ENCODE peak calls at places on chromosomes 6 and 20, in five cellular contexts. G is neural progenitor cell, L is cardiac fibroblast, M is A549, R is astrocyte of the spinal cord. X is an unnamed sample.

GRCh38 chr20:36149469-36149868 is 5.1 kb upstream of the EPB41L1 start:
- DNase-seq in G (no peak), R (no peak), L (no peak), M (no peak), X (no peak)

GRCh38 chr6:56259682-56260081 is 12.3 kb upstream of the COL21A1 start:
- DNase-seq in G (no peak), M (no peak), R (peak; percentile 80), L (peak; percentile 73), X (peak; percentile 72)

GRCh38 chr20:57698867-57699275 is 10.9 kb downstream of the PMEPA1 start:
- DNase-seq in M (peak; percentile 84), R (no peak), L (no peak), G (no peak), X (peak; percentile 22)

GRCh38 chr6:46501136-46502089 is 10.2 kb upstream of the RCAN2 start:
- DNase-seq in L (no peak), G (no peak), M (no peak), R (no peak), X (peak; percentile 29)

GRCh38 chr20:57475388-57476072 is 49.4 kb downstream of the CTCFL start:
- DNase-seq in M (no peak), R (no peak), G (no peak), L (no peak), X (no peak)

GRCh38 chr20:32536861-32537656 is 48.1 kb downstream of the NOL4L start:
- DNase-seq in M (no peak), G (peak; percentile 39), R (no peak), L (no peak), X (no peak)

GRCh38 chr6:132664309-132665034 is 5.5 kb upstream of the TAAR1 start:
- DNase-seq in R (no peak), L (no peak), G (no peak), M (no peak), X (no peak)

GRCh38 chr6:7424058-7424457 is 34.5 kb downstream of the RIOK1 start:
- DNase-seq in M (no peak), L (no peak), G (no peak), R (no peak), X (no peak)

GRCh38 chr6:152423216-152424103 is 213.7 kb downstream of the SYNE1 start:
- DNase-seq in R (no peak), L (no peak), G (no peak), M (no peak), X (no peak)

GRCh38 chr20:62644802-62645496 is 2.6 kb downstream of the SLCO4A1 start:
- DNase-seq in M (no peak), G (no peak), L (no peak), R (no peak), X (no peak)

GRCh38 chr6:43856005-43856765 is 86.2 kb downstream of the VEGFA start:
- DNase-seq in M (peak; percentile 50), L (peak; percentile 30), R (peak; percentile 36), G (peak; percentile 72), X (peak; percentile 26)
- TF ChIP-seq CTCF in M (peak; percentile 37), L (peak; percentile 31), R (peak; percentile 41), G (peak; percentile 58), X (peak; percentile 73)

GRCh38 chr6:25027221-25027916 is 91.6 kb upstream of the RIPOR2 start:
- DNase-seq in L (no peak), M (no peak), G (no peak), R (no peak), X (no peak)
- H3K4me3 ChIP-seq in L (no peak overlapping the region), M (no peak overlapping the region), G (no peak overlapping the region), R (no peak overlapping the region), X (no peak overlapping the region)

DNA sequence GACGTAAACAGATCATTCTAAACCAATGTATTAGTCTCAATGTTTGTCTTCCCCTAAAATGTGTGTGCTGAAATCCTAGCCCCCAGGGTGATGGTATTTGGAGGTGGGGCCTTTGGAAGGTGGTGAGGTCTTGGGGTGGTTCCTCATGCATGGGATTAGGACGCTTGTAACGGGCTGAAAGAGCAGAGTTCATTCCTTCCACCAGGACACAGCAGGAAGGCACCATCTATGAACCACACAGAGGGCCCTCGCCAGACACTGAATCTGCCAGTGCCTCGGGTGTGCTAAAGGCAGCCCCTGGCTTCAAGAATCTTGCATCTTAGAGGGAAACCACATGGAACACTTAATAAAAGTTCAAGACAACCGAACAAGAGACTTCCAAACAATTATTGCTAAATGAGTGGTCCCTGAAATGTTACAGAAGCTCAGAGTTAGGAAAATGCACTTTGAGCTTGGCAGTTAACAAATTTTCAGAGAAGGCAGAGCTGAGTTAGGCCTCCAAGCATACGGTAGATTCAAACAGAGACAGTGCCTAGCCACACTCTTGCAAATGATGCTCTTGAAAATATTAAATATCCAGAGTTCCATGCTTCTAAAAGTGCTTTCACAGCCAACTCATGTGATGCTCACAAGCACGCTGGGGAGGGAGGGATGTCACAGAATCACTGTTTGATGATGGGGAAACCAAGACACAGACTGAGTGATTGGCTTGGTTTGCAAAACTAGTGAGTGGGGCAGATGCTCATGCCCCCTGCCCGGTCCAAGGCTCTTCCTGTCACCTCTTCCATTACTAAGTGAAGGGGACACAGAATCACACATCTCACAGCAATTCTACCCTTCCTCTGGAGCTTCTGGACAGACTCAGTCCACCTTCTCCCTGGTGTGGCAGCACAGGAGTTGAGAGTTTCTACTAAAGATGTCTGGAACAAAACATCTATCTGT is 27.4 kb downstream of the TBC1D7 start:
- DNase-seq in G (no peak), M (no peak), L (no peak), R (no peak), X (no peak)
- TF ChIP-seq CTCF in G (no peak), M (no peak), L (no peak), R (no peak), X (peak; percentile 13)

GRCh38 chr20:60054716-60055371 is 96.6 kb downstream of the CDH26 start:
- DNase-seq in R (no peak), L (no peak), M (no peak), G (no peak), X (no peak)
- H3K4me3 ChIP-seq in R (no peak overlapping the region), L (no peak overlapping the region), M (no peak overlapping the region), G (no peak overlapping the region), X (no peak overlapping the region)

DNA sequence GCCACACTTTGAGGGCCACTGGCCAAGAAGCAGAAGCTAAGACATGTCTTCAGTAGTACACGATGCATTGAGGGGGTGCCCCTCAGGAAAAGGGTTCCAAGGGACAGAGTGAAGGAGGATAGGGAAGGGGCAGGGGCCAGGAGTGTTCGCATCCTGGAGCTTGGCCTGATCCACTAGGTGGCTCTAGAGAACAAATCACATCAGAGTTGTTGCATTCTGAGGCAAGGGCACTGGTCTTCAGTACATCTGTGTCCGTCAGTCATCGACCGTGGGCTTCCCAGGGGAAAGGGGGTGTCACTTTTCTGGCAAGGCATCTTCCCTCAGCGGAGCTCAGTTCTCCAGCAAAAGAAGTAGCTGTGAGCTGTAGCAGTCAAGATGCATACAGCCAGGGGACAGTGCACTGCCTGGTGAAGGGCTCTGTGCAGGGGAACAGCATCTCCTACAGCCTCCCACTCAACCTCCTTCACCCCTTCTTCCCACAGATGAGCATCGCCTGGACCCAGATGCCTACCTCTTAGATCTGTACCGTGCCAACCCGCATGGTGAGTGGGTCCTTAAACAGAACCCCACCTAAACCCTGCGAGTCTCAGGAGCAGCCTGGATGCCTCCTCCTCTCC is 47.8 kb downstream of the ARHGAP40 start:
- DNase-seq in G (peak; percentile 74), M (peak; percentile 46), R (no peak), L (peak; percentile 39), X (peak; percentile 17)
- TF ChIP-seq CTCF in G (peak; percentile 61), M (peak; percentile 58), R (peak; percentile 59), L (peak; percentile 56), X (peak; percentile 75)

DNA sequence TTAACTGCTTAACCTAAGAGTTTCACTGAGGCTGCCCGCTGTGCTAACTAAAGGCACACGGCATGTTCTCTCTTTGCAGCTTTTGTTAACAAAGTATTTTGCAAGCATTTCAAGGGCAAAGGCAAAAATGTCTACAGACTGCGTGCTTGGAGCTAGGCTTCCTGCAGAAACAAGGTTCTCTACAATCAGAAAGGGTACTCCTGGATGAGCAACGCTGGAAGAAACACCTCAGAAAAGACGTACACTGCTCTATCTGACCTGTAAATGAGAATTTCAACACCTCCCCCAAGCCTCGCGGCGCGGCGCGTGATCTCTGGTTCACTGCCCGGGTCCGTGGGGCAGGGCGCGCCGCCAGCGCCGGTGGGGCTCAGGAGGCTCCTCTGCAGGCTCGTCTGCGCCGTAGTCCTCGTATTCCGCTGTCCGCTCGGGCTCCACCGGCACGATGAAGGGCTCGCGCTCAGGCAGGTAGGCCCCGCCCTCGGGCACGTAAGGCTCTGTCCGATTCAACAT is 120.9 kb downstream of the COL12A1 start:
- DNase-seq in G (peak; percentile 50), R (no peak), L (no peak), M (no peak), X (no peak)
- H3K4me3 ChIP-seq in G (peak overlapping the region; percentile 43), R (no peak overlapping the region), L (no peak overlapping the region), M (no peak overlapping the region), X (peak overlapping the region; percentile 39)

DNA sequence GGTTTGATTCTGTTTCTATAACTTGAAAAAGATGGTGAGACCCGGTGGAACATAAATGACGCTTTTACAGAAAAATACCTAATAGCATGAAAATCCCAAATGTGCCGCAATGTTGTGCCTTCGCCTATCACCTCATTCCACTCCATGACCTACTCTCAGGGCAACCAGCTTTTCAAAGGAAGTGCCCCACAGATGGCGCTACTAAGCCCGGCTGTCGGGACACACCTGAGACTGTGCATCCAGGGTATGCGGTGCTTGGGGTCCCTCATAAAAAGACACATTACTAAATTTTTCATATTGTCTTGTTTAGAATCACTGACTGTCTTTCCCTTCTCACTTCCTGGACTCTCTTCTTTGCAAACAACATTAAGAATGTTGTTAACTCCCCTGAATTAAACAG is 145.5 kb upstream of the RPS6KA2 start:
- DNase-seq in L (no peak), R (no peak), M (no peak), G (no peak), X (no peak)
- TF ChIP-seq CTCF in L (peak; percentile 12), R (peak; percentile 36), M (peak; percentile 15), G (peak; percentile 43), X (peak; percentile 38)